ENCODE peak calls at places on chromosome 7, in five cellular contexts. C, X, V, L and I are unnamed samples. For H3K4me1, the result is how much of the 10 kb centered on the place peaks cover.

GRCh38 chr7:1586827-1587705 is 17.2 kb upstream of the PSMG3 start:
- DNase-seq in X (no peak), L (no peak), V (no peak), C (no peak), I (no peak)

GRCh38 chr7:104848386-104848990 is 165.5 kb upstream of the KMT2E start:
- DNase-seq in C (peak), X (no peak), L (no peak), V (peak), I (peak)

GRCh38 chr7:8310876-8311275 is 48.9 kb upstream of the ICA1 start:
- DNase-seq in C (no peak), V (no peak), X (no peak), L (no peak), I (no peak)

GRCh38 chr7:21911341-21911875 is 34.3 kb downstream of the CDCA7L start:
- DNase-seq in C (no peak), V (peak), X (no peak), L (no peak), I (no peak)

GRCh38 chr7:31975546-31975945 is 94.7 kb downstream of the PDE1C start:
- DNase-seq in V (no peak), X (no peak), L (no peak), C (no peak), I (no peak)

GRCh38 chr7:3092468-3092867 is 48.8 kb upstream of the CARD11 start:
- DNase-seq in C (no peak), L (peak), X (peak), V (peak), I (no peak)

GRCh38 chr7:1169409-1170368 is 9.7 kb upstream of the ZFAND2A start:
- DNase-seq in X (peak), L (peak), C (peak), V (no peak), I (peak)

GRCh38 chr7:142188846-142189245 is 69.0 kb downstream of the PRSS58 start:
- DNase-seq in L (no peak), X (no peak), C (peak), V (no peak), I (no peak)

GRCh38 chr7:145152589-145152988 is 316.7 kb upstream of the TPK1 start:
- DNase-seq in C (no peak), L (no peak), V (no peak), X (no peak), I (no peak)

GRCh38 chr7:42272793-42273665 is 36.0 kb upstream of the GLI3 start:
- DNase-seq in L (no peak), C (no peak), X (no peak), V (peak), I (no peak)

GRCh38 chr7:12929416-12930140 is 242.1 kb downstream of the ARL4A start:
- DNase-seq in L (no peak), V (no peak), X (no peak), C (no peak), I (no peak)

GRCh38 chr7:128010392-128011078 is 20.7 kb downstream of the LRRC4 start:
- DNase-seq in V (no peak), X (no peak), C (no peak), L (no peak), I (no peak)

GRCh38 chr7:90821961-90822620 is 226.0 kb downstream of the CDK14 start:
- DNase-seq in L (no peak), V (no peak), X (no peak), C (no peak), I (no peak)

GRCh38 chr7:75623390-75624133 is 115.2 kb downstream of the HIP1 start:
- DNase-seq in X (no peak), C (no peak), L (no peak), V (peak), I (no peak)

GRCh38 chr7:67913604-67914003 is 917.0 kb downstream of the TYW1 start:
- DNase-seq in C (no peak), X (no peak), V (no peak), L (no peak), I (no peak)

GRCh38 chr7:6497637-6497905 is 49.8 kb upstream of the DAGLB start:
- DNase-seq in V (no peak), C (no peak), L (no peak), X (no peak), I (no peak)

GRCh38 chr7:117639966-117640365 is 160.1 kb downstream of the CFTR start:
- DNase-seq in V (no peak), C (no peak), X (no peak), L (no peak), I (no peak)
- TF ChIP-seq CTCF in V (no peak), C (no peak), X (no peak), L (no peak), I (no peak)

GRCh38 chr7:27108390-27109127 is 6.1 kb upstream of the HOXA2 start:
- DNase-seq in C (no peak), L (peak), X (peak), V (peak), I (no peak)
- TF ChIP-seq POLR2A in C (no peak), L (peak), X (peak), V (peak), I (no peak)

GRCh38 chr7:132400667-132401142 is 175.6 kb downstream of the PLXNA4 start:
- DNase-seq in L (peak), X (no peak), C (no peak), V (no peak), I (no peak)

GRCh38 chr7:132404261-132404660 is 172.0 kb downstream of the PLXNA4 start:
- DNase-seq in L (no peak), V (no peak), C (no peak), X (no peak), I (no peak)

GRCh38 chr7:132402751-132403245 is 173.5 kb downstream of the PLXNA4 start:
- DNase-seq in X (no peak), V (no peak), L (peak), C (no peak), I (peak)

GRCh38 chr7:132403465-132404110 is 172.7 kb downstream of the PLXNA4 start:
- DNase-seq in X (no peak), V (no peak), C (no peak), L (no peak), I (peak)

GRCh38 chr7:132402096-132402495 is 174.2 kb downstream of the PLXNA4 start:
- DNase-seq in V (no peak), C (no peak), X (no peak), L (no peak), I (no peak)
- H3K4me1 ChIP-seq in V (under half), C (under half), X (under half), L (under half), I (under half)

DNA sequence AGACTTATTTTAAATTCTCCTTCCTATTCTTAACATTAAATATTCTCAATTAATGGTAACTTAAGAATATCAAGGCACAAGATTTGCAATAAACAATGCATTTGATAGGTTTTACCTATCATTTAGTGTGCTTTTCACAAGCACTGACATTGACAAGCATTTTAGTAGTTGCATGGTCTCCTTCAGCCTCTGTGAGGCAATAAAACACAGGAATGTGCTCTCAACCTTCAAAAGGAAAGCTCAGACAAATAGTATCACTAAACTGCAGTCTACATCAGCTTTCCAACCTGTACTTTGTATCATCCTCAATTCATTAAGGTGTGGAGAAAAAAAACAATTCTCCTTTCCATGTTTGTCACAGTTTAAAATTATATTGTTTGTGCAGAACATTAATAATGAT is 51.1 kb upstream of the TSPAN13 start:
- DNase-seq in X (no peak), L (no peak), V (no peak), C (no peak), I (no peak)
- TF ChIP-seq CTCF in X (no peak), L (no peak), V (no peak), C (peak), I (no peak)

GRCh38 chr7:46557295-46557711 is 636.2 kb upstream of the IGFBP3 start:
- DNase-seq in X (no peak), L (peak), C (no peak), V (no peak), I (no peak)
- TF ChIP-seq POLR2A in X (no peak), L (no peak), C (no peak), V (no peak), I (no peak)

GRCh38 chr7:50348469-50349162 is 44.1 kb downstream of the IKZF1 start:
- DNase-seq in C (no peak), L (no peak), V (no peak), X (no peak), I (no peak)
- H3K4me1 ChIP-seq in C (under half), L (under half), V (under half), X (under half), I (under half)